ENCODE peak calls at places on chromosome 10, in nine cellular contexts. N is aorta; A is fibroblast of pulmonary artery; I is cardiac septum; S is LoVo; T is adrenal gland; F is T-helper 22 cell; V is activated CD8-positive, alpha-beta memory T cell treated with anti-CD3 and anti-CD28 coated beads for 4 hours; P is Right ventricle myocardium superior. O is an unnamed sample.

GRCh38 chr10:25026463-25026862 is 10.1 kb downstream of the THNSL1 start:
- DNase-seq in N (no peak), A (peak; percentile 51), I (no peak), S (peak; percentile 24), T (no peak), F (no peak), V (no peak), P (no peak), O (no peak)

GRCh38 chr10:93280699-93281366 is 201.3 kb downstream of the MYOF start:
- DNase-seq in N (no peak), A (no peak), I (no peak), S (no peak), T (no peak), F (no peak), V (no peak), P (no peak), O (no peak)

GRCh38 chr10:121610798-121611325 is 12.6 kb upstream of the FGFR2 start:
- DNase-seq in N (no peak), A (no peak), I (peak; percentile 46), S (peak; percentile 22), T (no peak), F (no peak), V (no peak), P (no peak), O (peak; percentile 11)

GRCh38 chr10:2949221-2949947 is 118.0 kb upstream of the PFKP start:
- DNase-seq in N (no peak), A (no peak), I (no peak), S (no peak), T (no peak), F (no peak), V (no peak), P (no peak), O (no peak)

GRCh38 chr10:8034666-8035640 is 19.5 kb upstream of the GATA3 start:
- DNase-seq in N (no peak), A (no peak), I (no peak), S (no peak), T (no peak), F (no peak), V (no peak), P (no peak), O (no peak)

GRCh38 chr10:27661511-27662286 is 83.9 kb downstream of the MKX start:
- DNase-seq in N (no peak), A (no peak), I (no peak), S (no peak), T (no peak), F (no peak), V (no peak), P (no peak), O (no peak)

GRCh38 chr10:24603333-24603732 is 120.4 kb downstream of the ARHGAP21 start:
- DNase-seq in N (no peak), A (peak; percentile 55), I (no peak), S (no peak), T (no peak), F (no peak), V (no peak), P (no peak), O (no peak)

GRCh38 chr10:50512214-50512595 is 111.6 kb downstream of the SGMS1 start:
- DNase-seq in N (no peak), A (peak; percentile 20), I (no peak), S (no peak), T (no peak), F (no peak), V (no peak), P (no peak), O (no peak)

GRCh38 chr10:102452672-102453340 is 1.5 kb upstream of the C10orf95 start:
- DNase-seq in N (peak; percentile 79), A (peak; percentile 55), I (no peak), S (no peak), T (peak; percentile 77), F (peak; percentile 14), V (peak; percentile 33), P (no peak), O (no peak)

GRCh38 chr10:31584098-31584631 is 265.1 kb downstream of the ZEB1 start:
- DNase-seq in N (no peak), A (no peak), I (no peak), S (no peak), T (no peak), F (no peak), V (no peak), P (no peak), O (peak; percentile 71)

O was measured in spleen.